ENCODE peak calls at places on chromosome 11, in seven cellular contexts. O, W, X, J, M, Z and A are unnamed samples.

GRCh38 chr11:33262016-33262638 is 4.9 kb downstream of the HIPK3 start:
- DNase-seq in Z (no peak), W (no peak), O (no peak), X (no peak), J (no peak), M (no peak), A (no peak)

GRCh38 chr11:115126092-115126491 is 378.1 kb downstream of the CADM1 start:
- DNase-seq in W (no peak), M (no peak), J (no peak), O (no peak), X (no peak), Z (no peak), A (no peak)

GRCh38 chr11:34425360-34425759 is 13.4 kb upstream of the CAT start:
- DNase-seq in J (no peak), M (no peak), Z (no peak), W (no peak), O (no peak), X (no peak), A (no peak)

GRCh38 chr11:16902979-16903378 is 111.2 kb downstream of the PLEKHA7 start:
- DNase-seq in O (no peak), J (no peak), Z (no peak), X (no peak), W (peak; percentile 45), M (no peak), A (peak; percentile 64)

GRCh38 chr11:88435405-88435804 is 97.9 kb upstream of the CTSC start:
- DNase-seq in Z (no peak), O (no peak), X (no peak), J (no peak), W (no peak), M (no peak), A (peak; percentile 71)

GRCh38 chr11:75031771-75032549 is 43.2 kb downstream of the NEU3 start:
- DNase-seq in J (peak; percentile 73), O (peak; percentile 32), M (peak; percentile 80), X (peak; percentile 74), W (peak; percentile 76), Z (peak; percentile 90), A (peak; percentile 71)

GRCh38 chr11:110759972-110760381 is 47.7 kb upstream of the ARHGAP20 start:
- DNase-seq in Z (no peak), W (no peak), X (no peak), M (peak; percentile 23), J (no peak), O (no peak), A (no peak)

GRCh38 chr11:132992838-132993680 is 539.2 kb downstream of the OPCML start:
- DNase-seq in O (no peak), X (no peak), M (no peak), W (no peak), Z (no peak), J (no peak), A (no peak)

GRCh38 chr11:33668468-33668825 is 32.2 kb downstream of the C11orf91 start:
- DNase-seq in Z (no peak), X (no peak), W (no peak), J (no peak), O (no peak), M (no peak), A (no peak)

GRCh38 chr11:58769308-58769707 is 37.6 kb upstream of the GLYAT start:
- DNase-seq in X (no peak), Z (no peak), W (no peak), J (no peak), O (no peak), M (no peak), A (no peak)

GRCh38 chr11:117427356-117427874 is 99.8 kb downstream of the CEP164 start:
- DNase-seq in O (no peak), W (no peak), J (no peak), M (no peak), X (no peak), Z (no peak), A (no peak)

DNA sequence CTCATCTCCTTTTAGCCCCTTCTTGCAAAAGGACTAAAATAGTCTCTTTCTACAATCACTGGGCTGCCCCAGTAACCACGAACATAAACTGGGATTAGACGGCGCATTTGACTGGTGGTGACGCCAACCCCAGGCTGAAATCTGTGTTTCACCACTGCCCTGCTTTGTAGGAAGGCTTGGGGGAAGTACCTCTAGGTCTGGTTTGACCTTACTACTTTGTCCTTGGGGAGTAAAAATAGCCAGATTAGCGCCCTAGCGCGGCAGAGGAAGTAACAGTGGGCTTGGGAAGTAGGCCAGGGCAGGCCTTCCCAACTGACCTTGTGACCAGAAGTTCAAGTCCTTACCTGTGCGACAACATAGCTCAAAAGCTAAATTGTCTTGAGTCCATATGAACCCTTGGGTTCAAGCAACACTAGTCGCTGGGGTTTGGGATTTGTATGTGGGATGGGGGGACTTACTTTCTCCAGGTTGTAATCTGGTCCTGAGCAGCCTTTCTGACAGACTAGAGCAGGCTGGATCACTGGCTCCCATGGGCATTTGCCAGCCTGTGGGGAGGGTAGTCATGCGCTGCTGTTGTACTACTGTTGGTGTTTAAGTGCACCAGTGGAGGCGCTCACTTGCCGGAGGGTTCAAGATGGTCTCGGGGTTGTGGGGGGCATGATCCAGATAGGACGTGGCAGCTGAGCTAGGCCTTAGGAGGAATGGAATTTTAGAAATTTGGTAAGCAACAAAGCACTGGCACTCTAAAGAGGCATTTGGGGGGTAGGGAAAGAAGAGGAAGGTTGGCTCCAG is 953 bp upstream of the PACS1 start:
- DNase-seq in O (no peak), W (peak; percentile 50), M (peak; percentile 42), J (peak; percentile 68), Z (no peak), X (peak; percentile 63), A (peak; percentile 74)
- TF ChIP-seq CTCF in O (no peak), W (peak; percentile 31), M (no peak), J (peak; percentile 71), Z (no peak), X (no peak), A (no peak)

GRCh38 chr11:60252208-60252566 is 9.2 kb upstream of the MS4A4E start:
- DNase-seq in W (no peak), J (no peak), X (no peak), O (no peak), Z (no peak), M (no peak), A (no peak)

GRCh38 chr11:60252709-60253108 is 9.8 kb upstream of the MS4A4E start:
- DNase-seq in M (no peak), Z (no peak), O (no peak), J (no peak), W (no peak), X (no peak), A (no peak)

GRCh38 chr11:60251485-60252207 is 8.7 kb upstream of the MS4A4E start:
- DNase-seq in J (no peak), O (no peak), X (no peak), Z (peak; percentile 39), M (no peak), W (peak; percentile 44), A (peak; percentile 38)
- TF ChIP-seq CTCF in J (peak; percentile 39), O (no peak), X (peak; percentile 34), Z (peak; percentile 47), M (peak; percentile 40), W (peak; percentile 56), A (peak; percentile 21)

GRCh38 chr11:61390161-61390560 is 2.2 kb upstream of the TMEM216 start:
- DNase-seq in W (no peak), X (no peak), M (no peak), Z (no peak), O (no peak), J (no peak), A (no peak)

DNA sequence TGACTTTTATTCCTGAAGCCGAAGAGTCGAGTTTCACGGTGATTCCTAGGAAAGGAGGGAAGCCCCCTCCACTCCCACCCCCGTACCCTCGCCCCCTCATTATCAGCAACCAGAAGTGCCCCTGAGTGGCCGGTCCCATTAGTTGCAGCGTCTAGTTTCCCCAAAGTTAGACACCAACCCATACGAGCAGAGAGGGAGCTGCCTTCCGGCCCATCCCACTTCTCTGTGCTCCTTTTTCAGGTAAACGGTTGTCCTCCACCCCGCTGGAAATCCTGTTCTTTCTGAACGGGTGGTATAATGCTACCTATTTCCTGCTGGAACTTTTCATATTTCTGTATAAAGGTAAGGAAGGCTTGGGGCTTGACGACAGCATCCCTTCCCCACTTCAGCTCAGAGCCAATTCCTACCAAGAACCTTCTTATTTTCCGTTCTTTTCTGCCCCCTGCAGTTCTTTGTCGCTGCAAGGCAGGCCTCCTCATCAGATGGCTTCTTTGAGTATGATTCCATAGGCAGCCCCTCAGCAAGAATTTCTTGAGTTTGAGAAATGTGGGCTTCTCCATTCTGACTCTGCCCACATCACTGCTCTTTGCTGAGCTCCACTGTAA is 706 bp downstream of the TMEM216 start:
- DNase-seq in M (no peak), W (no peak), Z (peak; percentile 10), X (no peak), J (peak; percentile 32), O (no peak), A (peak; percentile 40)
- TF ChIP-seq CTCF in M (no peak), W (peak; percentile 36), Z (no peak), X (no peak), J (peak; percentile 64), O (peak; percentile 29), A (peak; percentile 17)

DNA sequence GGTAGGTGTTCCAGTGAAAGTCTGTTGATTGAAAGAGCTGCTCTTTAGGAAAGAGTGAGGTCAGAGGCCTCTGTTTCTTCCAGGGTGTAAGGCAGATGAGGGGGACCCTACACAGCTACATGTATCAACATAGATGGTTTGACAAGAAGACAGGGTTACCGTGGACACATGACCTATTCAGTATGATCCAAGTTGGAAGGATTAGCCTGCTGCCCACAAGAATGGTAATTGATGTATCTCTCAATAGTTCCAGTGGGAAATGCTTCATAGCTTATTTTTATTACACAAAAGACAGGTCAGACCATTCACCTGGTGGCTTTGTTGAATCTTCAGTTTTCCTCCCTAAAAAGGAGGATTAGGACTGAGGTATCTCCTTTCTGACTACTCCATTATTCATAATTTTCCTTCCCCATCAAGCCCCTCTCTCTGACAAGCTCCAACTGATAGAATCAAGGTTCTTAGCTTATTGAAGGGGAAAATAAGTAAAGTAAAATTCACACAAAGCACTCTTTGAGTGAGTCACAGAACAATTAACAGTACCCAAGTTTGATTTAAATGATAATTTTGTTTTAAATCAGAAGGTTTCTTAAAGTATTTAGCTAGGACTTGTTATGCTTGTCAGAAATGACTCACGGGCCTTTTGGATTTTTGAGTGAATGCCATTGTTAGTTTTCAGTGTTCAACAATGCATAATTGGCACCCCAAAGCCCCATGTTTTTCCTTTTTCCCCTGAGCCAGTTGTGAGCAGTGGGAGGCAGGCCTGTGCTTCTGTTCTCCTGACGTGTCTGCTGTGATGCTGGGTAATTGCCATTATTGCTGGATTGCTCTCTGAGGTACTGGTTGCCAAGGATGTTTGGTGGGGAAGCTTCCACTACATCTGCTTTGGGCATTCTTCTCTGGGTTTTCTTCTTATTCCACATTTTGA is 373.2 kb downstream of the DDX10 start:
- DNase-seq in J (no peak), Z (no peak), O (no peak), M (no peak), W (peak; percentile 42), X (no peak), A (no peak)
- TF ChIP-seq CTCF in J (no peak), Z (no peak), O (no peak), M (no peak), W (no peak), X (no peak), A (no peak)

GRCh38 chr11:64233913-64234839 is at the start of gene VEGFB:
- DNase-seq in X (peak; percentile 79), Z (peak; percentile 74), J (peak; percentile 67), W (peak; percentile 51), M (peak; percentile 86), O (no peak), A (peak; percentile 94)
- TF ChIP-seq CTCF in X (no peak), Z (no peak), J (no peak), W (no peak), M (no peak), O (no peak), A (no peak)